ENCODE peak calls at places on chromosomes 13 and 19, in seven cellular contexts. B is RPMI7951, P is GM20000, W is naive B cell, L is BE2C, I is progenitor cell of endocrine pancreas, F is left colon. Q is an unnamed sample.

GRCh38 chr13:94061316-94061715 is 418.2 kb downstream of the DCT start:
- DNase-seq in B (peak), P (no peak), W (no peak), L (peak), I (no peak), F (no peak), Q (no peak)

GRCh38 chr13:110123041-110123809 is 183.7 kb downstream of the COL4A1 start:
- DNase-seq in B (no peak), P (no peak), W (no peak), L (no peak), I (no peak), F (no peak), Q (no peak)

GRCh38 chr19:14553939-14554243 is 18.0 kb downstream of the NDUFB7 start:
- DNase-seq in B (no peak), P (no peak), W (no peak), L (no peak), I (no peak), F (no peak), Q (peak)

GRCh38 chr19:45443462-45444317 is 20.0 kb upstream of the ERCC1 start:
- DNase-seq in B (peak), P (peak), W (peak), L (peak), I (peak), F (peak), Q (peak)

GRCh38 chr19:456547-457110 is 4.2 kb downstream of the SHC2 start:
- DNase-seq in B (no peak), P (no peak), W (no peak), L (no peak), I (no peak), F (no peak), Q (no peak)

GRCh38 chr13:30165791-30166190 is 141.6 kb downstream of the KATNAL1 start:
- DNase-seq in B (peak), P (no peak), W (no peak), L (no peak), I (no peak), F (no peak), Q (peak)

GRCh38 chr19:46211201-46211881 is 18.2 kb upstream of the IGFL1 start:
- DNase-seq in B (no peak), P (no peak), W (no peak), L (no peak), I (no peak), F (no peak), Q (no peak)

GRCh38 chr13:40181203-40181845 is 485.1 kb downstream of the FOXO1 start:
- DNase-seq in B (peak), P (no peak), W (no peak), L (no peak), I (no peak), F (no peak), Q (no peak)

GRCh38 chr19:7743425-7743841 is 3.9 kb downstream of the CD209 start:
- DNase-seq in B (no peak), P (peak), W (no peak), L (no peak), I (no peak), F (no peak), Q (no peak)

GRCh38 chr13:27667946-27668345 is 46.3 kb downstream of the POLR1D start:
- DNase-seq in B (peak), P (no peak), W (no peak), L (no peak), I (no peak), F (no peak), Q (no peak)

GRCh38 chr13:33204130-33204927 is 81.2 kb downstream of the STARD13 start:
- DNase-seq in B (peak), P (no peak), W (no peak), L (peak), I (no peak), F (peak), Q (no peak)

GRCh38 chr19:42555317-42555716 is 27.0 kb upstream of the CEACAM1 start:
- DNase-seq in B (no peak), P (no peak), W (no peak), L (no peak), I (no peak), F (no peak), Q (peak)

Q was measured in osteoblast.